ENCODE peak calls at places on chromosomes 4 and X, in ten cellular contexts. M is GM12865, S is kidney epithelial cell, A is sigmoid colon, D is left lung, E is fibroblast of mammary gland, W is lower lobe of right lung, R is A549, V is neural progenitor cell, O is fibroblast of pulmonary artery. Q is an unnamed sample.

GRCh38 chrX:103431316-103431715 is 55.0 kb downstream of the BEX3 start:
- DNase-seq in M (no peak), S (no peak), A (no peak), D (no peak), E (peak; percentile 67), W (no peak), R (peak; percentile 5), V (no peak), O (peak; percentile 17), Q (no peak)

GRCh38 chr4:175561691-175562090 is 250.4 kb downstream of the GPM6A start:
- DNase-seq in M (no peak), S (no peak), A (no peak), D (no peak), E (no peak), W (no peak), R (no peak), V (no peak), O (no peak), Q (no peak)

GRCh38 chr4:117385531-117385930 is 300.2 kb upstream of the TRAM1L1 start:
- DNase-seq in M (no peak), S (no peak), A (no peak), D (no peak), E (no peak), W (no peak), R (no peak), V (no peak), O (no peak), Q (peak; percentile 12)

GRCh38 chr4:42412251-42412650 is 15.0 kb downstream of the SHISA3 start:
- DNase-seq in M (no peak), S (peak; percentile 61), A (no peak), D (no peak), E (peak; percentile 83), W (no peak), R (no peak), V (no peak), O (peak; percentile 97), Q (peak; percentile 53)

GRCh38 chrX:2665387-2666304 is 25.4 kb upstream of the CD99 start:
- DNase-seq in M (no peak), S (no peak), A (no peak), D (no peak), E (no peak), W (no peak), R (no peak), V (no peak), O (no peak), Q (no peak)

GRCh38 chrX:68261060-68261672 is 172.1 kb downstream of the OPHN1 start:
- DNase-seq in M (no peak), S (no peak), A (peak; percentile 48), D (no peak), E (peak; percentile 41), W (no peak), R (no peak), V (no peak), O (peak; percentile 17), Q (no peak)

GRCh38 chr4:74330295-74330750 is 22.1 kb downstream of the EPGN start:
- DNase-seq in M (no peak), S (no peak), A (no peak), D (no peak), E (no peak), W (no peak), R (no peak), V (no peak), O (peak; percentile 20), Q (no peak)

GRCh38 chr4:37946503-37947179 is 13.6 kb upstream of the PTTG2 start:
- DNase-seq in M (no peak), S (no peak), A (no peak), D (peak; percentile 76), E (no peak), W (peak; percentile 79), R (no peak), V (no peak), O (no peak), Q (no peak)

GRCh38 chrX:19986531-19986930 is 4.3 kb downstream of the BCLAF3 start:
- DNase-seq in M (no peak), S (no peak), A (no peak), D (no peak), E (no peak), W (no peak), R (no peak), V (no peak), O (no peak), Q (no peak)

DNA sequence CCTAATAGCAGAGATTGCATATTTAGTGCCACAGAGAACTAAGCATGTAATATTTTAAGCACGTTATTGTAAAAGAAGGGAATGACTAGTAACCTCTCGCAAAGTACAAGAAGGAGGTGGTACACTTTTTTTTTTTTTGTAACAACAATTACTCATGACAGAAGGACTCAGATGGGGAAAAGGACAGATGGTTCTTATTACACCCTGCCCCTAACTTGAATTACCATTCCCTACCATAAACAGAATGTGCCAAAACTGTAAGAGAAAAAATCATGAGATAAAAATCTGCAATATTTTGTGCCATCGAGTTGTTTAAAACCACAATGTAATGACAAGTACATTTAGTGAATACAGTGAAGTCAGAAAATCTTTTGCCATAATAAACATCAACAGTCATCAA is 33.0 kb upstream of the RAPGEF2 start:
- DNase-seq in M (no peak), S (no peak), A (no peak), D (no peak), E (peak; percentile 97), W (no peak), R (no peak), V (no peak), O (no peak), Q (no peak)
- H3K4me3 ChIP-seq in M (no peak overlapping the region), S (no peak overlapping the region), A (no peak overlapping the region), D (no peak overlapping the region), E (no peak overlapping the region), W (no peak overlapping the region), R (no peak overlapping the region), V (no peak overlapping the region), O (no peak overlapping the region), Q (no peak overlapping the region)

GRCh38 chr4:105389167-105389566 is 84.7 kb downstream of the PPA2 start:
- DNase-seq in M (no peak), S (no peak), A (no peak), D (no peak), E (no peak), W (no peak), R (no peak), V (no peak), O (peak; percentile 11), Q (no peak)

GRCh38 chr4:105387466-105387865 is 86.4 kb downstream of the PPA2 start:
- DNase-seq in M (no peak), S (no peak), A (no peak), D (no peak), E (peak; percentile 23), W (no peak), R (no peak), V (no peak), O (no peak), Q (no peak)

GRCh38 chr4:105392858-105393257 is 81.0 kb downstream of the PPA2 start:
- DNase-seq in M (no peak), S (no peak), A (no peak), D (no peak), E (no peak), W (no peak), R (no peak), V (no peak), O (no peak), Q (no peak)
- TF ChIP-seq CTCF in M (no peak), S (no peak), A (no peak), D (no peak), E (no peak), W (no peak), R (no peak), V (no peak), O (no peak), Q (no peak)

GRCh38 chrX:69613946-69614345 is 2.0 kb upstream of the EDA start:
- DNase-seq in M (no peak), S (no peak), A (no peak), D (no peak), E (no peak), W (no peak), R (no peak), V (no peak), O (no peak), Q (no peak)

GRCh38 chrX:69614896-69615295 is 1.0 kb upstream of the EDA start:
- DNase-seq in M (no peak), S (no peak), A (no peak), D (no peak), E (peak; percentile 49), W (no peak), R (no peak), V (no peak), O (peak; percentile 31), Q (no peak)

GRCh38 chrX:69615779-69616519 is at the start of gene EDA:
- DNase-seq in M (peak; percentile 46), S (peak; percentile 10), A (peak; percentile 92), D (peak; percentile 81), E (peak; percentile 70), W (peak; percentile 87), R (peak; percentile 76), V (peak; percentile 97), O (peak; percentile 89), Q (peak; percentile 29)

GRCh38 chrX:69616520-69617203 is 749 bp downstream of the EDA start:
- DNase-seq in M (no peak), S (no peak), A (peak; percentile 66), D (peak; percentile 32), E (no peak), W (peak; percentile 41), R (no peak), V (peak; percentile 46), O (peak; percentile 10), Q (no peak)

GRCh38 chrX:69615323-69615722 is 590 bp upstream of the EDA start:
- DNase-seq in M (no peak), S (no peak), A (no peak), D (no peak), E (no peak), W (no peak), R (no peak), V (peak; percentile 72), O (no peak), Q (no peak)
- H3K4me3 ChIP-seq in M (no peak overlapping the region), S (no peak overlapping the region), A (peak overlapping the region; percentile 61), D (no peak overlapping the region), E (peak overlapping the region; percentile 20), W (peak overlapping the region; percentile 69), R (peak overlapping the region; percentile 56), V (peak overlapping the region; percentile 32), O (peak overlapping the region; percentile 24), Q (no peak overlapping the region)

GRCh38 chr4:53618321-53618720 is 27.0 kb upstream of the LNX1 start:
- DNase-seq in M (no peak), S (no peak), A (no peak), D (no peak), E (no peak), W (no peak), R (no peak), V (no peak), O (no peak), Q (no peak)

GRCh38 chr4:53617101-53617680 is 25.9 kb upstream of the LNX1 start:
- DNase-seq in M (no peak), S (no peak), A (no peak), D (no peak), E (no peak), W (no peak), R (no peak), V (no peak), O (no peak), Q (no peak)

GRCh38 chr4:53616219-53616618 is 24.9 kb upstream of the LNX1 start:
- DNase-seq in M (no peak), S (no peak), A (no peak), D (no peak), E (no peak), W (no peak), R (no peak), V (no peak), O (no peak), Q (no peak)

GRCh38 chr4:53613428-53613827 is 22.1 kb upstream of the LNX1 start:
- DNase-seq in M (no peak), S (no peak), A (no peak), D (no peak), E (no peak), W (no peak), R (no peak), V (no peak), O (no peak), Q (no peak)

GRCh38 chr4:53614616-53615015 is 23.3 kb upstream of the LNX1 start:
- DNase-seq in M (no peak), S (no peak), A (no peak), D (no peak), E (no peak), W (no peak), R (peak; percentile 20), V (peak; percentile 25), O (no peak), Q (no peak)
- TF ChIP-seq CTCF in M (no peak), S (peak; percentile 12), A (no peak), D (no peak), E (peak; percentile 13), W (no peak), R (no peak), V (peak; percentile 38), O (peak; percentile 20), Q (no peak)

Q was measured in retinal pigment epithelial cell.